ENCODE peak calls at places on chromosomes 12 and 14, in seven cellular contexts. W, A, N, R, Y, Q and V are unnamed samples.

GRCh38 chr12:1093166-1093751 is 102.2 kb downstream of the ERC1 start:
- DNase-seq in W (peak), A (no peak), N (peak), R (peak), Y (no peak), Q (peak), V (peak)

GRCh38 chr14:68362841-68363240 is 430.0 kb downstream of the ZFP36L1 start:
- DNase-seq in W (no peak), A (no peak), N (no peak), R (no peak), Y (no peak), Q (no peak), V (no peak)

GRCh38 chr12:8742501-8742900 is 44.7 kb downstream of the RIMKLB start:
- DNase-seq in W (peak), A (peak), N (peak), R (peak), Y (no peak), Q (peak), V (peak)

GRCh38 chr12:84502907-84503787 is 409.5 kb downstream of the SLC6A15 start:
- DNase-seq in W (peak), A (no peak), N (peak), R (peak), Y (no peak), Q (peak), V (peak)

GRCh38 chr14:80959448-80960006 is 4.1 kb downstream of the TSHR start:
- DNase-seq in W (no peak), A (no peak), N (no peak), R (no peak), Y (no peak), Q (no peak), V (no peak)

GRCh38 chr14:50335989-50336391 is 23.9 kb downstream of the DMAC2L start:
- DNase-seq in W (peak), A (no peak), N (no peak), R (no peak), Y (no peak), Q (peak), V (peak)

GRCh38 chr14:33237102-33237501 is 298.4 kb downstream of the NPAS3 start:
- DNase-seq in W (peak), A (no peak), N (no peak), R (no peak), Y (no peak), Q (peak), V (no peak)

GRCh38 chr14:75259510-75259855 is 19.1 kb upstream of the FOS start:
- DNase-seq in W (peak), A (no peak), N (no peak), R (no peak), Y (no peak), Q (no peak), V (peak)

GRCh38 chr12:29710104-29710503 is 73.6 kb downstream of the TMTC1 start:
- DNase-seq in W (no peak), A (no peak), N (no peak), R (peak), Y (no peak), Q (peak), V (no peak)

GRCh38 chr12:92844147-92844763 is 84.8 kb downstream of the EEA1 start:
- DNase-seq in W (peak), A (no peak), N (no peak), R (no peak), Y (no peak), Q (no peak), V (peak)

GRCh38 chr12:84201976-84202375 is 710.6 kb downstream of the SLC6A15 start:
- DNase-seq in W (no peak), A (no peak), N (no peak), R (no peak), Y (no peak), Q (no peak), V (no peak)

GRCh38 chr14:91410781-91411536 is 6.7 kb downstream of the CCDC88C start:
- DNase-seq in W (no peak), A (no peak), N (no peak), R (no peak), Y (no peak), Q (no peak), V (no peak)
- H3K4me3 ChIP-seq in W (no peak), A (no peak), N (no peak), R (no peak), Y (no peak), Q (no peak), V (no peak)

DNA sequence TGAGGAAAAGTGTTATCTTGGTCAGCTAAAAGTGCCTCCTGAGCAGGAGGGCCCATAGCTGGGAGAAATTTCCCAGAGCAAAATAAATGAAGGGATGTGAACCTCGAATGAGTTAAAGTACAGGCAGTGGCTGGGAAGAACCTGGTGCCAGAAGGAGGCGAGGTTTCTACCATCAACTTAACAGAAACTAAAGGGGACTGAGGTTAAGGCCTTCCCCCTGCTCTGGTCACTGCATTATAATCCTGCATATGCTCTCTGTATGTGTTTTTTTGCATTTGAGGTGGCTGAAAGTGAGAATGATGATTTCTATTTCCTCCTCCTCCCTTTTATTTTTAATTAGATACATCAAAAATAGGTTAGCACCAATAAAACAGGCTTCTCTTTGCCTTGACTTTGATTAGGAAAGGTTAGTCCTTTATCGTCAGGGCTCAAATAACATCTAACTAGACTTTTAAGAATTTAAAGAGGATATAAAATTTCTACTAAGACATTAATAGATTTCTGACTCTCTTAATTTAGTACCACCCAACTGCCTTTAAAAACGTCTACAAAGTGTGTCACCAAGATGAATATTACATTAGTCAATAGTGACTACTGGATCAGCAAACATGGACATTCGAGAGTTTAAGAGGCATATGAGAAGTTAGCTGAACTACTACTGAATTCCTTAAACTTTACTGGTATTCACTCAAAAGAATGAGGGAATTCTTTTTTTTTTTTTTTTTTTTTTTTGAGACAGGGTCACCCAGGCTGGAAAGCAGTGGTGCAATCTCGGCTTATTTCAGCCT is 49.2 kb downstream of the GALNT4 start:
- DNase-seq in W (no peak), A (no peak), N (no peak), R (no peak), Y (no peak), Q (no peak), V (no peak)
- TF ChIP-seq CTCF in W (no peak), A (no peak), N (no peak), R (no peak), Y (no peak), Q (no peak), V (no peak)

DNA sequence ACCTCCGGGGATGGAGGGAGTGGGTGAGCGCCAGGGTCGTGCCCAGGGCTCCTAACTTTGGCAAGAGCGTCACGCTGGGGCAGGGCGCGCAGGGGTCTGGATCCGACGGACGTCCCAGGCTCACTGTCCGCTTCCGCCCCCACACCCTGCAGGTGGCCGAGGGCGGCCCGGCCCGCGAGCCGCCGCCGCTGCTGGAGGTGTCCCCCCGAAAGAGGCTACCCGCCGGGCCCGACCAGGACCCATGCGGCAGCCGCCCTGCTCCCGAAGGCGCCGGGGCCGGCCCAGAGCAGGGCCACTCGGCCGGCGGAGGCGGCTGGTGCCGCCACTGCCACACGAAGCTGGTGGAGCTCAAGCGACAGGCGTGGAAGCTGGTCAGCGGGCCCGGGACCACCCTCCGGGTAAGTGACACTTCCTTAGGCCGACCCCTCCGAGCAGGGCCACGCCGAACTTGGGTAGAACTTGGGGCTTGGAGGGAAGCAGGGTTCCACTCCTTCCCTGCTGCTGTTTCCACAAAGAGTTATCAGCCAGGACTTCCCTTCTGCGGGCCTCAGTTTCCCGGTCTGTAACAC is 588 bp downstream of the KIF26A start:
- DNase-seq in W (no peak), A (no peak), N (no peak), R (peak), Y (peak), Q (no peak), V (no peak)
- H3K4me3 ChIP-seq in W (no peak), A (peak), N (peak), R (no peak), Y (peak), Q (no peak), V (no peak)

GRCh38 chr12:109814600-109814999 is 18.6 kb downstream of the TRPV4 start:
- DNase-seq in W (no peak), A (no peak), N (no peak), R (no peak), Y (no peak), Q (no peak), V (no peak)

GRCh38 chr12:109813810-109814416 is 19.3 kb downstream of the TRPV4 start:
- DNase-seq in W (no peak), A (no peak), N (no peak), R (no peak), Y (no peak), Q (no peak), V (no peak)

GRCh38 chr12:109808876-109809646 is 24.1 kb downstream of the TRPV4 start:
- DNase-seq in W (no peak), A (no peak), N (no peak), R (no peak), Y (no peak), Q (no peak), V (no peak)

GRCh38 chr12:109810954-109811623 is 22.1 kb downstream of the TRPV4 start:
- DNase-seq in W (no peak), A (no peak), N (no peak), R (no peak), Y (no peak), Q (no peak), V (no peak)

GRCh38 chr12:109811624-109811995 is 21.6 kb downstream of the TRPV4 start:
- DNase-seq in W (no peak), A (no peak), N (peak), R (no peak), Y (no peak), Q (no peak), V (no peak)
- TF ChIP-seq CTCF in W (no peak), A (peak), N (no peak), R (peak), Y (no peak), Q (peak), V (peak)

GRCh38 chr12:62854024-62854423 is 80.9 kb downstream of the PPM1H start:
- DNase-seq in W (no peak), A (no peak), N (no peak), R (no peak), Y (no peak), Q (no peak), V (no peak)
- H3K4me3 ChIP-seq in W (no peak), A (no peak), N (no peak), R (no peak), Y (no peak), Q (no peak), V (no peak)